ENCODE peak calls at places on chromosomes 2 and 18, in nine cellular contexts. W is RWPE1, A is A549, N is IMR-90, R is dorsolateral prefrontal cortex, V is heart right ventricle, G is stomach, C is esophagus squamous epithelium, I is body of pancreas. S is an unnamed sample.

GRCh38 chr2:118059919-118060478 is 28.3 kb upstream of the INSIG2 start:
- DNase-seq in G (no peak), R (no peak), C (no peak), I (no peak), V (no peak), W (no peak), A (no peak), N (peak; percentile 74), S (no peak)

GRCh38 chr2:201127128-201127521 is 11.2 kb downstream of the CFLAR start:
- DNase-seq in C (no peak), W (no peak), G (no peak), V (no peak), R (no peak), A (no peak), N (no peak), I (no peak), S (no peak)

GRCh38 chr18:39341106-39341505 is 1775.5 kb upstream of the CELF4 start:
- DNase-seq in I (no peak), V (no peak), A (no peak), N (no peak), R (no peak), W (no peak), C (no peak), G (no peak), S (no peak)

GRCh38 chr18:26771524-26771923 is 94.0 kb downstream of the AQP4 start:
- DNase-seq in G (peak; percentile 34), C (no peak), I (peak; percentile 39), N (no peak), R (no peak), V (no peak), W (no peak), A (peak; percentile 17), S (no peak)

GRCh38 chr2:19114754-19115231 is 243.6 kb downstream of the OSR1 start:
- DNase-seq in A (no peak), R (no peak), W (peak; percentile 8), N (no peak), I (no peak), G (no peak), V (no peak), C (no peak), S (no peak)

GRCh38 chr18:25019086-25019860 is 332.7 kb downstream of the ZNF521 start:
- DNase-seq in N (no peak), C (no peak), G (no peak), I (no peak), W (no peak), A (no peak), V (no peak), R (no peak), S (peak; percentile 4)

GRCh38 chr2:218329826-218330651 is 26.6 kb upstream of the CATIP start:
- DNase-seq in N (no peak), I (no peak), G (no peak), A (no peak), V (no peak), R (no peak), C (no peak), W (no peak), S (no peak)

GRCh38 chr2:141728886-141729285 is 401.9 kb downstream of the LRP1B start:
- DNase-seq in C (no peak), A (no peak), G (no peak), V (no peak), W (no peak), I (no peak), R (no peak), N (no peak), S (no peak)

GRCh38 chr2:112777036-112777435 is 7.3 kb downstream of the IL1A start:
- DNase-seq in I (no peak), G (no peak), N (no peak), C (no peak), V (no peak), A (no peak), W (no peak), R (no peak), S (no peak)

GRCh38 chr2:8364668-8365067 is 317.2 kb upstream of the ID2 start:
- DNase-seq in W (no peak), A (peak; percentile 13), R (no peak), I (peak; percentile 36), V (no peak), N (no peak), G (no peak), C (no peak), S (no peak)

DNA sequence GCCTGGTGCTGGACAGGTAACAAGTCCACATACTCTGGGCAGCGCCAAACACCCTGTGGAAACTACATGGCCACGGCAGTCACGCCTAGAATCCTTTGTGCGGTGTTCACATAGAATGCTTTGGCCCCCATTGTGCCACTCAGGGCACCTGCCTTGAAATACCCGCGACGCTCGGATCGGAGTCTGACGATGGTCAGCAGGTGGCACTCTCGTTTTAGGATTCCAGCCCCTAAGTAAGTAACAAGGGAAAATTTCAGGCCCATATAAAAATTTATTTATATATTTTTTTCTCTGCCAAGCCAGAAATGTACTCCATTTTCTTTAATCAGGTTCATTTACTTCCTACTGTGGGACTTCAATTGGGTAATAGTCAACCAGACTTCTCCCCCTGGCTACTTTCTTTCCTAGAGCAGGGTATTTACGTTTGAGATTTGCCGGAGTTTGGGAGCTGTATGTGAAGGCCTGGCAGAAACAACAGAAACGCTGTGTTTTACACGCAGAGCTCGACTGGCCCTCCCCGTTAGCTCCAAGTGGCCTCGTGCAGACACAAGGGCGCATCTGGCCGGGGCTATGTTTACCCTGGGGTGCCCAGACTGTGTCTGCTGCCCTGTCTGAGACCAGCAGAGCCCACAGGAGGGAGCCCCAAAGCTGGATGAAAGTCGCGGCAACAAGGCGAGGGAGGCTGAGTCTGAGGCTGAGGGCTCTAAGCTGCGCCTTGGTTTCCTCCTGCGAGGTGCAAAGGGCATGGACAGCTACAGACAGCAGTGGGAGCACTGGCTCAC is 41.6 kb downstream of the LRRC30 start:
- DNase-seq in R (peak; percentile 70), N (peak; percentile 61), C (no peak), G (peak; percentile 60), W (peak; percentile 54), A (peak; percentile 71), I (peak; percentile 63), V (peak; percentile 69), S (peak; percentile 4)
- H3K27ac ChIP-seq in R (peak overlapping the region; percentile 52), N (no peak overlapping the region), C (peak overlapping the region; percentile 62), G (peak overlapping the region; percentile 65), W (peak overlapping the region; percentile 79), A (peak overlapping the region; percentile 80), I (peak overlapping the region; percentile 54), V (peak overlapping the region; percentile 77), S (peak overlapping the region; percentile 68)

GRCh38 chr2:241795021-241795999 is 13.7 kb upstream of the NEU4 start:
- DNase-seq in I (no peak), R (no peak), C (no peak), V (no peak), W (no peak), A (no peak), G (no peak), N (no peak), S (no peak)
- H3K27ac ChIP-seq in I (no peak overlapping the region), R (no peak overlapping the region), C (no peak overlapping the region), V (no peak overlapping the region), W (no peak overlapping the region), A (no peak overlapping the region), G (no peak overlapping the region), N (no peak overlapping the region), S (no peak overlapping the region)

GRCh38 chr2:163173591-163173990 is 335.0 kb upstream of the KCNH7 start:
- DNase-seq in G (no peak), A (peak; percentile 59), V (no peak), R (no peak), C (no peak), I (no peak), N (no peak), W (no peak), S (no peak)
- H3K27ac ChIP-seq in G (no peak overlapping the region), A (peak overlapping the region; percentile 57), V (no peak overlapping the region), R (no peak overlapping the region), C (no peak overlapping the region), I (no peak overlapping the region), N (no peak overlapping the region), W (no peak overlapping the region), S (no peak overlapping the region)

GRCh38 chr2:136638193-136638592 is 127.2 kb upstream of the THSD7B start:
- DNase-seq in N (no peak), C (no peak), G (no peak), R (no peak), V (no peak), I (no peak), W (no peak), A (no peak), S (no peak)
- H3K27ac ChIP-seq in N (no peak overlapping the region), C (no peak overlapping the region), G (no peak overlapping the region), R (no peak overlapping the region), V (no peak overlapping the region), I (no peak overlapping the region), W (no peak overlapping the region), A (no peak overlapping the region), S (no peak overlapping the region)

GRCh38 chr2:68740184-68740914 is 5.7 kb downstream of the ARHGAP25 start:
- DNase-seq in I (no peak), G (no peak), V (no peak), W (peak; percentile 41), A (no peak), R (no peak), C (no peak), N (peak; percentile 76), S (no peak)

GRCh38 chr2:68741238-68741637 is 6.6 kb downstream of the ARHGAP25 start:
- DNase-seq in G (no peak), W (peak; percentile 15), N (no peak), R (no peak), V (no peak), I (no peak), C (no peak), A (no peak), S (no peak)

GRCh38 chr2:68737717-68738116 is 3.1 kb downstream of the ARHGAP25 start:
- DNase-seq in W (no peak), I (no peak), G (no peak), R (no peak), C (no peak), N (no peak), V (no peak), A (no peak), S (no peak)

GRCh38 chr2:68741805-68742306 is 7.2 kb downstream of the ARHGAP25 start:
- DNase-seq in V (no peak), N (peak; percentile 30), C (no peak), W (peak; percentile 24), G (no peak), A (no peak), I (no peak), R (no peak), S (no peak)

DNA sequence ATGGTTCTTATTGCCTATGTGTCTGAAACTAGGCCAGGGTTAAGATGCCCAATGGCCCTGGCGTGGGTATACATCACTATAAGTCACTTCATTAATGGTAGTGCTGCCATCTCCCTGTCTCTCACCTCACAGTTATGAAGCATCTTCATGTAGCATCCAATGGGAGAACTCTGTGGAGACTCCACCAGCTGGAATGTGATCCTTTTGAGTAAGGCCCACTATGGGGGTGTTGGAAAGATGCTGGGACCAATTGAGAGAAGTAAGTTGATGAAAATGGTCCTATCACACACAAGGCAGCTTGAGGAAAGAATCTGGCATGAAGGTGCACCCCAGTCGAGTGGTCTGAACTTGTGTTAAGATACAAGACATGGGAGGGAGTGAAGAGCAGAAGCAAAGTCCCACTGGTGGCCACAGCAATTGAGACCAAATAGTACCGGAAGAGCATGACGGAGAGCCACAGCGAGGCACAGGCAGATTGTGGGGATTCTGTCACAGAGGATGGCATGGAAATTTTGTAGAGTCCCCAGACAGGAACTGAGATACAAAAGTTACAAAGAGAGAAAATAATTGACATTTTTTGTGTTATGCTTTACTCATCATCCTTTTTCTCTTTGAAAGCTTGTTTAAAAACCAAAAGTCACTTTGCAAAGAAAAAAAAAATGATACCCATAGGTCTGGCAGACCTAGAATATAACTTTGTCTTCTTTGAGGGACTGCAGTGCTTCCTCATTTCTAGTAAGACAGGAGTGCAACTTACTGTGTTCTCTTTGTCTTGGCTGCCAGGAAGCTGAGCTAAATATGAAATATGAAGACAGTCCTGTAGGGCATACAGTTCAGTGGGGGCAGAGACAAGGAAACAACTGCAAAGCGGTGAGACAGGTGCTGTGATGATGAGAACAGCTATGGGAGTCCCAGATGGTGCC is 4.9 kb downstream of the ARHGAP25 start:
- DNase-seq in R (no peak), G (no peak), V (no peak), A (no peak), C (no peak), N (no peak), I (no peak), W (no peak), S (no peak)
- H3K27ac ChIP-seq in R (no peak overlapping the region), G (peak overlapping the region; percentile 35), V (no peak overlapping the region), A (no peak overlapping the region), C (peak overlapping the region; percentile 67), N (no peak overlapping the region), I (no peak overlapping the region), W (no peak overlapping the region), S (no peak overlapping the region)

S was measured in substantia nigra.